ENCODE peak calls at places on chromosomes 5 and 9, in five cellular contexts. N, Z, M, U and L are unnamed samples.
A peak's percentile ranks its signal among the peaks of the same experiment; 100 is the strongest.

GRCh38 chr5:115151208-115151805 is 18.4 kb downstream of the TRIM36 start:
- DNase-seq in N (no peak), Z (no peak), M (no peak), U (no peak), L (no peak)

GRCh38 chr5:170920196-170920595 is 58.4 kb downstream of the RANBP17 start:
- DNase-seq in N (no peak), Z (no peak), M (no peak), U (no peak), L (no peak)

GRCh38 chr5:149834246-149834855 is 104.2 kb downstream of the PPARGC1B start:
- DNase-seq in N (no peak), Z (no peak), M (no peak), U (peak; percentile 73), L (no peak)

GRCh38 chr9:93191354-93191660 is 7.4 kb downstream of the WNK2 start:
- DNase-seq in N (no peak), Z (no peak), M (no peak), U (no peak), L (no peak)

GRCh38 chr9:2570615-2571479 is 50.7 kb upstream of the VLDLR start:
- DNase-seq in N (peak; percentile 62), Z (peak; percentile 93), M (peak; percentile 93), U (no peak), L (no peak)

GRCh38 chr9:8613346-8613825 is 813.8 kb upstream of the DMAC1 start:
- DNase-seq in N (no peak), Z (no peak), M (no peak), U (no peak), L (no peak)

GRCh38 chr5:6410421-6410820 is 32.1 kb upstream of the MED10 start:
- DNase-seq in N (no peak), Z (no peak), M (no peak), U (no peak), L (peak; percentile 58)

GRCh38 chr5:150484964-150485769 is 22.8 kb upstream of the NDST1 start:
- DNase-seq in N (no peak), Z (no peak), M (no peak), U (no peak), L (no peak)

GRCh38 chr9:116998305-116998704 is 311.2 kb downstream of the TRIM32 start:
- DNase-seq in N (no peak), Z (no peak), M (no peak), U (peak; percentile 3), L (no peak)

GRCh38 chr5:125408582-125409069 is 662.2 kb upstream of the ZNF608 start:
- DNase-seq in N (no peak), Z (no peak), M (peak; percentile 16), U (no peak), L (no peak)

GRCh38 chr9:27094640-27095039 is 14.4 kb upstream of the TEK start:
- DNase-seq in N (no peak), Z (no peak), M (no peak), U (no peak), L (no peak)

GRCh38 chr9:107540167-107540566 is 50.6 kb upstream of the KLF4 start:
- DNase-seq in N (no peak), Z (no peak), M (no peak), U (no peak), L (no peak)

GRCh38 chr9:5582835-5583195 is 46.1 kb upstream of the RIC1 start:
- DNase-seq in N (no peak), Z (peak; percentile 22), M (no peak), U (peak; percentile 63), L (no peak)

GRCh38 chr5:96537386-96537785 is 104.3 kb upstream of the PCSK1 start:
- DNase-seq in N (no peak), Z (no peak), M (no peak), U (no peak), L (no peak)

GRCh38 chr9:137107982-137108381 is 6.6 kb downstream of the DPP7 start:
- DNase-seq in N (no peak), Z (no peak), M (no peak), U (no peak), L (no peak)

GRCh38 chr9:21803674-21804048 is 1.2 kb downstream of the MTAP start:
- DNase-seq in N (no peak), Z (no peak), M (no peak), U (no peak), L (no peak)

GRCh38 chr9:75063556-75064305 is 24.2 kb downstream of the NMRK1 start:
- DNase-seq in N (no peak), Z (no peak), M (no peak), U (no peak), L (peak; percentile 48)

GRCh38 chr5:168047043-168047668 is 244.3 kb upstream of the WWC1 start:
- DNase-seq in N (no peak), Z (no peak), M (no peak), U (peak; percentile 16), L (no peak)

GRCh38 chr9:2340046-2340760 is 281.4 kb upstream of the VLDLR start:
- DNase-seq in N (no peak), Z (no peak), M (no peak), U (no peak), L (no peak)

GRCh38 chr5:173326501-173326960 is 1.7 kb downstream of the STC2 start:
- DNase-seq in N (no peak), Z (no peak), M (no peak), U (no peak), L (no peak)

GRCh38 chr9:133715866-133716563 is 22.1 kb downstream of the SARDH start:
- DNase-seq in N (peak; percentile 34), Z (no peak), M (no peak), U (peak; percentile 75), L (no peak)

GRCh38 chr9:123395276-123396006 is 39.4 kb downstream of the CRB2 start:
- DNase-seq in N (no peak), Z (no peak), M (no peak), U (no peak), L (no peak)

GRCh38 chr5:6787941-6788340 is 74.7 kb downstream of the TENT4A start:
- DNase-seq in N (no peak), Z (no peak), M (no peak), U (no peak), L (no peak)

DNA sequence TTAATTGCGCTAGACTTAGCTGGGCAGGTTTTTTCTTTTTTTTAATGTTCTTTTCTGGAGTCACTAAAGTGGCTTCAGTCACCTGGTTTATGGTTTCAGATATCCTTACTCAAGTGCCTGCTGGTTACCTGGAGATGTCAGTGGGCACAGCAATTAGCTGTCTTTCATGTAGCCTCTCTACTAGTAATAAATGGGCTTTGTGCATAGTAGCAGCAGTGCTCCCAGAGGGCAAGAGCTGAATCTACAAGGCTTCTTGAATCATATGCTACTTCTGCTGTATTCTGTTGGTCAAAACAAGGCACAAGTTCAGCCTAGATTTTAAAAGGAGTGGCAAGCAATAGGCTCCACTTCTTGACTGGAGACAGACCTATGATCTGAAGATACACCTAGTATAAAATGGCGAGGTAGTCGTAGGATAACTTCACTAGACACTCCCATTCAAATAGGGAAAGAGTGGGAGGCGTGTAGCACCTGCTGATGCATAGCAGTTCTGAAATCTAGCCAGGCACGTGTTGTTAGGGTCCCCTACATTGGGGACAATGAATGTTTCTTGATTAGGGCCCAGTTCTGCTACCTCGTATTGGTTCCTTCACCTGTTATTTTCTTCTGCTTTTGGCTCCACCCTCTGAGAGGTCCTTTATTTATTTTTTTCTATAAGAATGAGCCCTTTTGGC is 7.0 kb downstream of the SCAMP1 start:
- DNase-seq in N (no peak), Z (no peak), M (no peak), U (peak; percentile 43), L (no peak)
- TF ChIP-seq CTCF in N (no peak), Z (no peak), M (no peak), U (peak; percentile 64), L (no peak)

GRCh38 chr5:93831449-93831848 is 90.0 kb upstream of the POU5F2 start:
- DNase-seq in N (no peak), Z (no peak), M (no peak), U (no peak), L (no peak)
- H3K27ac ChIP-seq in N (no peak overlapping the region), Z (no peak overlapping the region), M (no peak overlapping the region), U (no peak overlapping the region), L (no peak overlapping the region)

DNA sequence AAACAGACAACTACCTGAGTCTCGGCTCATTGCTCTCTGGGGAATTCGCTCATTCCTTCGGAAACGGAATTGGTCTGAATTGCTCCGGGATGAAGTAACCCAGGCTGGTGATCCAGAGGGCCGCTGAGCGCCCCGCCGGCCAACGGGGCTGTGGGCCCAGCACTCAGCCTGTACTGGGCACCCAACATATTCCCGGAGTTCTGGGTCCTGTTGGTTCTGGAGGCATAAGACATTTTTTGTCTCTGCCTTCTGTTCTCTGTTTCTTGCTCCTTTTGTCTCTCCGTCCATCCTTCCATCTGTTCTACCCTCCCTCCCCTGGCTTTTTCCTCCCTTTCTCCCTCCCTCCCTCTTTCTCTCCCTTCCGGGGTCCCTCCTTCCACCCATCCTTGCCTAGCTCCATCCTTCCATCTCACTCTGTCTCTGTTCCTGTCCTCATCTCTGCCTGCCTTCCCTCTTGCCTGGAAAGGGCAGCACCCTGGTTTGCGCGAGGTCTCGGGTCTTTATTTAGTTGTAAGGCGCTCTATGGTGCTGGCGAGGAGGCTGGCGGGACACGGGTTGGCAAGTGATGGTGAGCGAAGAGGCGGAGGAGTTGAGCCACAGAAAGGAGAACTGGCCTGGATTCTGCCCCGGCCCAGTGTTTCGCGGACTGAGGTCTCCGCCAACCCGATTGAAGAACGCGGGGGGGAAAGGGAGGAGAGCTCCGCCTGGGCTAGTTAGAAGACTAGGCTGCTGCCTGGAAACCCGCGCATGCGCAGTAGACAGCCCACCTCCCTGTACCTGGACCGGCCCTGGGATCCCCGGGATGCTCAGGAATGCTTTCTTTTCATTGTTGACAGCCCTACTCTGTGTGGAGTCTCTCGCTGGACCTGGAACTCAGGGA is 1468.0 kb downstream of the FOXD4L5 start:
- DNase-seq in N (peak; percentile 92), Z (peak; percentile 82), M (peak; percentile 60), U (peak; percentile 78), L (peak; percentile 93)
- H3K4me3 ChIP-seq in N (peak overlapping the region; percentile 31), Z (peak overlapping the region; percentile 54), M (peak overlapping the region; percentile 22), U (peak overlapping the region; percentile 62), L (peak overlapping the region; percentile 32)

GRCh38 chr5:138702166-138702826 is 50.9 kb upstream of the CTNNA1 start:
- DNase-seq in N (no peak), Z (no peak), M (no peak), U (no peak), L (no peak)
- TF ChIP-seq CTCF in N (no peak), Z (no peak), M (no peak), U (no peak), L (no peak)

DNA sequence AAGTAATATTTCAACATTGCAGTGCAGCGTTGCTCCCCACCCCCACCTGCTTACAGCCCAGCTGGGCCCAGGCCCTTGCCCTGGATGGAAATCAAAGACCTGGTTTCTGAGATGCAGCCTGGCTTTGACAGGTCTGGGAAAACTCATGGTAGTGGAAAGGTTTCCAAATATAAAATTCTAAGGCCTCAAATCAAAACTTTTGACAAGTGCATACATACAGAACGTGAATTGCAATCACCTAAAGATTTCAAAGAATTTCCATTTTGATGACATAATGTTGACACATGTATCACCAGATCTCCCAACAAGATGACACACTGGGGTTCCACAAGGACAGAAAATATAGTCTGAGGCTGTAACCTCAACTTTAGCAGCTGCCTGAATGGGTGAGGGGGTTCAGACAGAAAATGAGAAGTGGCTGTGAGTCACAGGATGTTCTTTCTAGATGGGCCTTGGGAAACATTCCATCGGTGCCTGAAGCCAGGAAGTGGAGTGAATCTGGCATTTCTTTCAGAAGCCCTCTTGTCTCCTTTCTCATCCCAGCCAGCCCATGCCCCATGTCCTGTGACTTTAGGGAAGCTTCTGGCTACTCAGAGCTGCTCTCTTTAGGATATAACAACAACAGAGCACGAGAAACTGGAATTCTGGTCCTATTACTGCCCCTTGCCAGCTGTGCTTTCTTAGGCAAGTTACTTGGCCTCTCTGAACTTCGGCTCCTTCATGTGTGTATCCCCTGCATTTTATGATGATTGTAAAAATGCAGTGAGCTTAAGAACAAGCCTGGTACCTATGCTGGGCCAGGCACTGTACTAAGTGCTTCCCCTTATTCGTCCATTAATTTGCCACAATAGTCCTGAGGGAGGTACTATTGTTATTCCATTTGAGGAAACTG is 54.8 kb downstream of the ABCA1 start:
- DNase-seq in N (peak; percentile 62), Z (peak; percentile 26), M (peak; percentile 56), U (no peak), L (peak; percentile 35)
- H3K27ac ChIP-seq in N (peak overlapping the region; percentile 70), Z (peak overlapping the region; percentile 56), M (peak overlapping the region; percentile 64), U (no peak overlapping the region), L (no peak overlapping the region)